ENCODE peak calls at places on chromosomes 12 and 14, in seven cellular contexts. V is mucosa of descending colon, P is ovary, U is A549, Y is tibial nerve, M is HepG2, G is suprapubic skin. C is an unnamed sample. For H3K9me3, the result is how much of the 10 kb centered on the place peaks cover.

GRCh38 chr12:23640754-23641153 is 308.7 kb downstream of the SOX5 start:
- DNase-seq in U (no peak), G (no peak), Y (no peak), P (no peak), V (peak), M (no peak), C (no peak)

GRCh38 chr12:104457746-104458644 is 1.2 kb downstream of the CHST11 start:
- DNase-seq in Y (no peak), M (no peak), V (peak), P (peak), G (no peak), U (peak), C (no peak)

GRCh38 chr14:101926085-101926484 is 38.3 kb upstream of the DYNC1H1 start:
- DNase-seq in G (no peak), Y (no peak), M (no peak), P (peak), U (no peak), V (no peak), C (no peak)

GRCh38 chr14:90986510-90986909 is 73.9 kb downstream of the RPS6KA5 start:
- DNase-seq in P (no peak), U (no peak), M (no peak), G (no peak), V (no peak), Y (no peak), C (no peak)

GRCh38 chr14:31926123-31926522 is 151.0 kb upstream of the ARHGAP5 start:
- DNase-seq in G (no peak), V (peak), Y (no peak), U (peak), P (no peak), M (peak), C (no peak)

GRCh38 chr12:105523164-105524057 is 192.9 kb downstream of the C12orf75 start:
- DNase-seq in G (peak), Y (peak), M (no peak), P (peak), V (peak), U (no peak), C (peak)

GRCh38 chr12:106758349-106758951 is 16.0 kb upstream of the RIC8B start:
- DNase-seq in V (peak), Y (no peak), P (no peak), G (no peak), M (no peak), U (no peak), C (no peak)

GRCh38 chr14:51294951-51295350 is 54.9 kb downstream of the TMX1 start:
- DNase-seq in G (no peak), Y (no peak), U (no peak), M (no peak), V (no peak), P (no peak), C (no peak)

GRCh38 chr14:101737414-101738367 is 23.8 kb upstream of the PPP2R5C start:
- DNase-seq in Y (no peak), M (no peak), P (no peak), U (no peak), G (peak), V (no peak), C (no peak)

GRCh38 chr14:34325493-34325892 is 136.5 kb downstream of the SPTSSA start:
- DNase-seq in V (peak), Y (no peak), G (no peak), P (no peak), U (no peak), M (no peak), C (no peak)

GRCh38 chr12:109962388-109962787 is 33.8 kb downstream of the GIT2 start:
- DNase-seq in V (no peak), M (no peak), G (no peak), U (no peak), Y (no peak), P (no peak), C (no peak)

GRCh38 chr12:27682534-27682933 is 13.7 kb upstream of the REP15 start:
- DNase-seq in V (no peak), P (no peak), G (no peak), Y (no peak), U (no peak), M (no peak), C (peak)

GRCh38 chr14:68979722-68980552 is 835 bp upstream of the ACTN1 start:
- DNase-seq in U (peak), Y (no peak), V (peak), G (peak), P (peak), M (no peak), C (peak)

GRCh38 chr12:15534870-15535269 is 212.6 kb downstream of the PTPRO start:
- DNase-seq in P (no peak), Y (peak), V (no peak), G (no peak), M (no peak), U (no peak), C (no peak)

GRCh38 chr12:99498756-99499155 is 148.8 kb upstream of the GARIN6 start:
- DNase-seq in M (no peak), G (no peak), U (peak), Y (no peak), V (no peak), P (no peak), C (peak)

GRCh38 chr12:1798734-1799067 is 21.7 kb upstream of the LRTM2 start:
- DNase-seq in G (no peak), P (no peak), Y (no peak), M (no peak), U (no peak), V (no peak), C (no peak)

GRCh38 chr12:716506-716905 is 35.9 kb upstream of the WNK1 start:
- DNase-seq in Y (no peak), V (no peak), G (no peak), U (no peak), P (no peak), M (no peak), C (peak)

GRCh38 chr12:29228474-29229157 is 79.5 kb downstream of the FAR2 start:
- DNase-seq in P (no peak), U (no peak), Y (no peak), M (no peak), G (no peak), V (no peak), C (no peak)

GRCh38 chr12:42725839-42726238 is 136.3 kb upstream of the PRICKLE1 start:
- DNase-seq in M (no peak), U (no peak), Y (no peak), G (no peak), P (no peak), V (no peak), C (peak)

GRCh38 chr14:54567634-54568561 is 970 bp downstream of the SAMD4A start:
- DNase-seq in V (peak), P (peak), M (peak), U (no peak), G (peak), Y (peak), C (peak)

GRCh38 chr12:68612245-68612644 is 1.5 kb downstream of the RAP1B start:
- DNase-seq in M (no peak), Y (no peak), P (no peak), U (no peak), G (no peak), V (peak), C (peak)

GRCh38 chr12:27207626-27208413 is 36.3 kb upstream of the STK38L start:
- DNase-seq in P (no peak), G (no peak), Y (no peak), M (no peak), U (no peak), V (no peak), C (peak)

GRCh38 chr14:64755661-64756265 is 51.5 kb downstream of the PLEKHG3 start:
- DNase-seq in G (no peak), V (peak), U (no peak), M (no peak), Y (no peak), P (no peak), C (peak)

GRCh38 chr12:13436696-13437391 is 240.3 kb downstream of the EMP1 start:
- DNase-seq in G (no peak), P (no peak), M (no peak), V (no peak), Y (no peak), U (peak), C (peak)

GRCh38 chr12:27142102-27142721 is 59.8 kb upstream of the C12orf71 start:
- DNase-seq in P (peak), M (peak), V (peak), U (peak), Y (peak), G (no peak), C (peak)

GRCh38 chr12:67648306-67649164 is at the start of gene DYRK2:
- DNase-seq in G (peak), Y (peak), U (peak), V (peak), P (peak), M (peak), C (peak)

GRCh38 chr14:67485501-67486095 is 2.9 kb downstream of the TMEM229B start:
- DNase-seq in Y (no peak), G (no peak), V (no peak), P (no peak), U (no peak), M (no peak), C (no peak)

GRCh38 chr14:96722751-96723150 is 74.4 kb upstream of the VRK1 start:
- DNase-seq in M (no peak), V (no peak), Y (no peak), U (no peak), G (no peak), P (no peak), C (no peak)

GRCh38 chr14:76426161-76426696 is 50.3 kb downstream of the ESRRB start:
- DNase-seq in U (no peak), P (no peak), Y (no peak), V (no peak), G (no peak), M (no peak), C (no peak)

GRCh38 chr14:86420131-86420530 is 890.2 kb downstream of the FLRT2 start:
- DNase-seq in V (no peak), G (no peak), Y (no peak), P (no peak), M (no peak), U (no peak), C (no peak)

GRCh38 chr14:26454105-26454504 is 143.7 kb downstream of the NOVA1 start:
- DNase-seq in P (no peak), V (no peak), U (no peak), Y (no peak), M (no peak), G (no peak), C (no peak)
- H3K9me3 ChIP-seq in P (under half), V (under half), U (under half), Y (under half), M (half or more), G (under half), C (under half)

GRCh38 chr12:131347732-131348131 is 363.2 kb upstream of the SFSWAP start:
- DNase-seq in V (no peak), U (no peak), M (no peak), P (no peak), Y (no peak), G (no peak), C (no peak)

GRCh38 chr12:131347345-131347714 is 363.6 kb upstream of the SFSWAP start:
- DNase-seq in M (no peak), U (no peak), P (no peak), G (no peak), Y (no peak), V (no peak), C (no peak)

GRCh38 chr12:131346578-131347344 is 364.1 kb upstream of the SFSWAP start:
- DNase-seq in V (no peak), M (no peak), P (no peak), Y (no peak), G (no peak), U (no peak), C (no peak)

GRCh38 chr12:131348226-131349010 is 362.5 kb upstream of the SFSWAP start:
- DNase-seq in P (peak), V (no peak), Y (no peak), U (no peak), G (no peak), M (no peak), C (no peak)

DNA sequence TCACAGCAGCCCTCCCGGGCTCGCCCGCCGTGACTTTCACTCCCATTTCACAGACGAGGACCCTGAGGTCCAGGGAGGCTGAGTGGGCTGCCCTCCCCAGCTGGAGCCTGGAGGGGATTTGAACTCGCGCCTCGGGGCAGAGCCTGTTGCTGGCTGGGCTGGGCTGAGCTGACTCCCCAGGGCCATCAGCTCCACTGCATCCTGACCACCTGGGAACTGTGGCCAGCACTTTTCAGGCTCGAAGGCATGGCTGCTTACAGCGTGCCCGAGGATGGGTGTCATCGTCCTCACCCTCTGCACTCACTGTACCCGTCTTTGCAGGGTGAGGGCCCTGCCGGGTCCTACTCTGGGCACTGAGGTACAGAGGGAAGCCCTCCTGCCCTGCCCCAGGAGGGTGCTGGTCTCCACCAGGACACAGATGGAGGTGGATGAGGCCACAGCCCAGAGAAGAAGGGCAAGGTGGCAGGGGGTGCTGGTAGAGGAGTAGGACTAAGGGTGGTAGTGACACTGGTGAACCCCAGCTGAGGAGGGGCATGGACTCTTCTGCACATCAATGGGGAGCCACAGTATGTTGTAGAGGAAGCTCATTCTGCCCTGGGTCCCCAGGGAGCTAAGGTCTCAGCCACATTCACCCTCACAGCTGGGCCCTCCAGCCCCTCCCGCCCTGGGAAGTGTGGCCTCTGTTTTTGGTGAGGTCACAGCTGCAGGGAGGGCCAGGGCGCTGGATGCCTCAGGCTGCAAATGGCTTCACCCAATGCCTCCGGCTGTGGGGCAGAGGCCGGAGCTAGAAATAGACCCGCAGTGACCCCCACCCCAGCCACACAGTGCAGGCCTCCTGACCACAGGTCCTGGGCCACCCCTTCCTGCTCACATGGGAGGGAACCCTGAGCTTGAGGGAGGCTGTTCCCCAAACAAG is 365.1 kb upstream of the SFSWAP start:
- DNase-seq in M (no peak), G (no peak), P (no peak), V (no peak), U (no peak), Y (no peak), C (no peak)
- H3K9me3 ChIP-seq in M (under half), G (under half), P (under half), V (under half), U (under half), Y (under half), C (under half)

DNA sequence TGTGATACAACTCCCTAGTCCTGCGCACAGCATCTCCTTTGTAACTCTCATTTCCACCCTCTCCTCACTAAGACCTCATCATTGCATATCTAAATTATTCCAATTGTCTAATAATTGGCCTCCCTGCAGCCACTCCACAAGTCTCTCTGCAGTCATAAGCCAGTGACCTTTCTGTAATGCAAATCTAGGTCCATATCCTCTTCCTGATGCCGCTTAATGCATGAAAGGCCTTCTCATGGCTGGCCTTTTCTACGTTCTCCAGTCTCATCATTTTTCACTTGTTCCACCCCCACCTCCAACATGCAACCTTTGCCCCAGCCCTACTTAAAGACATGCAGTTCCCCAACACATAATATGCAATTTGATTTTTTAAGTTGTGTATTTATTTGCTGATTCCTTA is 96.0 kb downstream of the RPAP3 start:
- DNase-seq in G (no peak), V (no peak), U (no peak), M (no peak), Y (no peak), P (no peak), C (no peak)
- H3K9me3 ChIP-seq in G (under half), V (under half), U (half or more), M (under half), Y (under half), P (under half), C (under half)

DNA sequence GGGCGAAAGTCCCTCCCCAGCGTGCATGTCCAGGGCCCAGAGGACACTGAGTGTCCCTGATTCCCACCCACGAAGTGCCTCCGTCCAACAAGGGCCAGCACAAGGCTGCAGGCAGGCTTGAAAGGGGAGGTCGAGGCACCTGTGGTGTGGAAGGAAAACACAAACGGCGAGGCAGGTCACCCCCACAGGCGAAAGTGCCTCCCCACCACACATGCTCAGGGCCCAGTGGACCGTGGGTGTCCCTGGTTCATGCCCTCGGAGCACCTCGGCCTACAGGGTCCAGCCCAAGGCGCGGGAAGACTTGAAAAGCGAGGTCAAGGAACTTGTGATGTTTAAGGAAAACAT is 370.4 kb downstream of the ALG10 start:
- DNase-seq in Y (no peak), M (no peak), V (no peak), P (no peak), G (peak), U (no peak), C (no peak)
- H3K9me3 ChIP-seq in Y (under half), M (under half), V (half or more), P (under half), G (under half), U (under half), C (under half)